ENCODE peak calls at places on chromosomes 12 and 14, in five cellular contexts. J, G, S, R and Y are unnamed samples.

GRCh38 chr12:31772685-31773222 is 43.9 kb upstream of the AMN1 start:
- DNase-seq in J (no peak), G (no peak), S (no peak), R (no peak), Y (no peak)

GRCh38 chr14:29927596-29928341 is at the start of gene PRKD1:
- DNase-seq in J (peak), G (peak), S (peak), R (peak), Y (peak)

GRCh38 chr14:88844980-88845491 is 20.6 kb downstream of the TTC8 start:
- DNase-seq in J (no peak), G (no peak), S (no peak), R (no peak), Y (no peak)

GRCh38 chr14:22221508-22221907 is 367.5 kb downstream of the DAD1 start:
- DNase-seq in J (peak), G (no peak), S (no peak), R (no peak), Y (no peak)

GRCh38 chr12:95802482-95803264 is 12.1 kb upstream of the NTN4 start:
- DNase-seq in J (peak), G (no peak), S (no peak), R (no peak), Y (no peak)

GRCh38 chr12:101969-102878 is 35.7 kb downstream of the IQSEC3 start:
- DNase-seq in J (no peak), G (no peak), S (no peak), R (no peak), Y (no peak)

GRCh38 chr12:75954076-75954475 is 77.5 kb downstream of the PHLDA1 start:
- DNase-seq in J (peak), G (peak), S (no peak), R (no peak), Y (no peak)

GRCh38 chr12:23055004-23055403 is 430.0 kb downstream of the ETNK1 start:
- DNase-seq in J (peak), G (no peak), S (no peak), R (no peak), Y (peak)

GRCh38 chr14:67856806-67857205 is 37.2 kb downstream of the RAD51B start:
- DNase-seq in J (peak), G (no peak), S (no peak), R (no peak), Y (no peak)

GRCh38 chr14:93962701-93963601 is 13.4 kb downstream of the ASB2 start:
- DNase-seq in J (no peak), G (no peak), S (no peak), R (no peak), Y (no peak)

GRCh38 chr14:69879175-69880047 is at the start of gene SMOC1:
- DNase-seq in J (no peak), G (peak), S (peak), R (peak), Y (peak)

GRCh38 chr12:64400041-64400440 is 4.2 kb upstream of the XPOT start:
- DNase-seq in J (no peak), G (no peak), S (no peak), R (no peak), Y (no peak)

GRCh38 chr14:65373671-65374039 is 38.9 kb upstream of the FUT8 start:
- DNase-seq in J (peak), G (no peak), S (peak), R (no peak), Y (no peak)

GRCh38 chr12:130849561-130850417 is 10.7 kb upstream of the STX2 start:
- DNase-seq in J (peak), G (no peak), S (no peak), R (no peak), Y (no peak)

GRCh38 chr14:78007160-78007559 is 163.0 kb upstream of the NRXN3 start:
- DNase-seq in J (no peak), G (no peak), S (no peak), R (no peak), Y (no peak)

GRCh38 chr12:113271853-113272561 is 50.7 kb downstream of the TPCN1 start:
- DNase-seq in J (no peak), G (peak), S (peak), R (peak), Y (no peak)

GRCh38 chr12:123928274-123928865 is 44.3 kb downstream of the CCDC92 start:
- DNase-seq in J (no peak), G (no peak), S (no peak), R (no peak), Y (no peak)

GRCh38 chr14:106691601-106692291 is 1165.4 kb downstream of the TMEM121 start:
- DNase-seq in J (no peak), G (no peak), S (peak), R (no peak), Y (no peak)

GRCh38 chr12:122646568-122647220 is 56.5 kb downstream of the HCAR2 start:
- DNase-seq in J (peak), G (no peak), S (no peak), R (no peak), Y (no peak)

GRCh38 chr12:82714427-82714826 is 27.7 kb downstream of the TMTC2 start:
- DNase-seq in J (no peak), G (no peak), S (no peak), R (no peak), Y (no peak)

GRCh38 chr12:122687091-122687490 is 16.1 kb downstream of the HCAR2 start:
- DNase-seq in J (peak), G (no peak), S (peak), R (no peak), Y (no peak)

GRCh38 chr14:106347890-106348755 is 821.7 kb downstream of the TMEM121 start:
- DNase-seq in J (no peak), G (no peak), S (no peak), R (no peak), Y (no peak)

GRCh38 chr12:12979151-12979550 is 20.9 kb downstream of the HEBP1 start:
- DNase-seq in J (no peak), G (no peak), S (no peak), R (no peak), Y (no peak)

GRCh38 chr12:5428332-5429221 is 3.3 kb upstream of the NTF3 start:
- DNase-seq in J (peak), G (no peak), S (no peak), R (no peak), Y (no peak)

GRCh38 chr12:42918387-42918786 is 328.8 kb upstream of the PRICKLE1 start:
- DNase-seq in J (no peak), G (no peak), S (no peak), R (no peak), Y (no peak)

GRCh38 chr14:103568952-103569351 is 6.2 kb downstream of the COA8 start:
- DNase-seq in J (no peak), G (no peak), S (no peak), R (no peak), Y (no peak)

GRCh38 chr12:45893240-45893639 is 97.1 kb downstream of the SCAF11 start:
- DNase-seq in J (peak), G (no peak), S (no peak), R (no peak), Y (peak)

GRCh38 chr12:80166751-80167150 is 67.4 kb downstream of the OTOGL start:
- DNase-seq in J (no peak), G (no peak), S (no peak), R (no peak), Y (no peak)

GRCh38 chr14:102418169-102418852 is 55.6 kb downstream of the TECPR2 start:
- DNase-seq in J (no peak), G (no peak), S (no peak), R (no peak), Y (no peak)

GRCh38 chr12:29322157-29322556 is 58.8 kb downstream of the ERGIC2 start:
- DNase-seq in J (no peak), G (no peak), S (no peak), R (no peak), Y (no peak)

GRCh38 chr14:101875726-101876268 is 88.6 kb upstream of the DYNC1H1 start:
- DNase-seq in J (no peak), G (no peak), S (no peak), R (no peak), Y (no peak)

GRCh38 chr14:21014761-21015190 is 10.1 kb downstream of the NDRG2 start:
- DNase-seq in J (peak), G (peak), S (peak), R (peak), Y (peak)

GRCh38 chr12:102824218-102824835 is 92.7 kb downstream of the PAH start:
- DNase-seq in J (peak), G (peak), S (no peak), R (no peak), Y (peak)

GRCh38 chr14:72594099-72594901 is 299.6 kb downstream of the DPF3 start:
- DNase-seq in J (no peak), G (no peak), S (no peak), R (no peak), Y (no peak)

GRCh38 chr12:14833336-14833735 is 10.0 kb downstream of the ART4 start:
- DNase-seq in J (no peak), G (no peak), S (no peak), R (no peak), Y (no peak)

GRCh38 chr12:125983094-125983783 is 918.0 kb downstream of the AACS start:
- DNase-seq in J (no peak), G (peak), S (peak), R (peak), Y (peak)

GRCh38 chr14:68975667-68976066 is 3.4 kb downstream of the ACTN1 start:
- DNase-seq in J (no peak), G (no peak), S (no peak), R (peak), Y (no peak)

GRCh38 chr14:87640553-87640952 is 352.4 kb downstream of the GALC start:
- DNase-seq in J (no peak), G (no peak), S (no peak), R (no peak), Y (no peak)

GRCh38 chr12:107826276-107826675 is 51.8 kb downstream of the ASCL4 start:
- DNase-seq in J (no peak), G (no peak), S (no peak), R (no peak), Y (no peak)